ENCODE peak calls at places on chromosomes 11 and 22, in eight cellular contexts. R, T, X, P, C, L, Z and D are unnamed samples.

GRCh38 chr11:79437981-79438630 is 2.7 kb downstream of the TENM4 start:
- DNase-seq in X (no peak), P (no peak), Z (no peak), T (no peak), L (no peak), R (no peak), C (peak), D (no peak)

GRCh38 chr11:66278396-66279091 is 569 bp downstream of the CNIH2 start:
- DNase-seq in T (no peak), X (no peak), Z (peak), P (no peak), C (no peak), L (peak), R (no peak), D (no peak)

GRCh38 chr22:49996192-49996531 is 16.4 kb downstream of the IL17REL start:
- DNase-seq in P (no peak), Z (no peak), X (no peak), C (no peak), R (no peak), T (no peak), L (no peak), D (no peak)

GRCh38 chr11:61618991-61619390 is 38.1 kb upstream of the SYT7 start:
- DNase-seq in R (no peak), X (no peak), T (no peak), Z (no peak), L (no peak), C (no peak), P (no peak), D (no peak)

GRCh38 chr11:44629732-44630345 is 64.4 kb downstream of the CD82 start:
- DNase-seq in Z (no peak), P (no peak), X (no peak), C (peak), T (no peak), R (no peak), L (no peak), D (no peak)

GRCh38 chr22:29748248-29748893 is 18.4 kb downstream of the ZMAT5 start:
- DNase-seq in Z (no peak), R (no peak), T (no peak), P (no peak), C (no peak), L (no peak), X (no peak), D (no peak)

GRCh38 chr11:28566643-28567042 is 458.5 kb downstream of the METTL15 start:
- DNase-seq in T (no peak), C (peak), Z (peak), R (peak), L (no peak), X (peak), P (no peak), D (no peak)

GRCh38 chr11:120372296-120372695 is 36.1 kb downstream of the ARHGEF12 start:
- DNase-seq in X (no peak), Z (no peak), L (no peak), R (no peak), T (no peak), P (no peak), C (no peak), D (no peak)

GRCh38 chr11:119905162-119905561 is 176.2 kb upstream of the NECTIN1 start:
- DNase-seq in R (no peak), X (no peak), T (no peak), L (no peak), Z (no peak), C (no peak), P (no peak), D (no peak)